ENCODE peak calls at places on chromosomes 5 and 9, in seven cellular contexts. O is suprapubic skin, W is GM12891, V is ovary, F is lower leg skin, I is body of pancreas, Z is vagina. J is an unnamed sample.

GRCh38 chr9:115157245-115157674 is 39.3 kb upstream of the TNC start:
- DNase-seq in W (no peak), I (no peak), V (no peak), F (no peak), O (no peak), Z (no peak), J (peak)

GRCh38 chr5:14767942-14768837 is 103.4 kb downstream of the ANKH start:
- DNase-seq in O (no peak), I (no peak), F (no peak), Z (no peak), V (no peak), W (no peak), J (no peak)

GRCh38 chr5:40834849-40835787 is at the start of gene RPL37:
- DNase-seq in W (peak), O (peak), I (peak), F (peak), Z (peak), V (peak), J (peak)

GRCh38 chr9:71748280-71748743 is 20.0 kb downstream of the CEMIP2 start:
- DNase-seq in Z (no peak), W (no peak), O (no peak), F (no peak), V (no peak), I (no peak), J (peak)

GRCh38 chr5:72388652-72389051 is 68.5 kb downstream of the PTCD2 start:
- DNase-seq in F (no peak), V (no peak), Z (no peak), O (no peak), W (no peak), I (no peak), J (no peak)

GRCh38 chr5:143372187-143372829 is 31.2 kb downstream of the NR3C1 start:
- DNase-seq in Z (no peak), O (no peak), V (no peak), W (no peak), I (no peak), F (no peak), J (no peak)

GRCh38 chr5:93915142-93915553 is 173.7 kb upstream of the POU5F2 start:
- DNase-seq in W (no peak), Z (no peak), F (no peak), I (no peak), O (no peak), V (no peak), J (no peak)

GRCh38 chr5:57324888-57325287 is 151.0 kb downstream of the GPBP1 start:
- DNase-seq in V (no peak), Z (no peak), W (no peak), F (no peak), I (no peak), O (no peak), J (no peak)

GRCh38 chr9:128124873-128125574 is 2.5 kb downstream of the PTGES2 start:
- DNase-seq in W (no peak), F (no peak), V (peak), I (peak), Z (no peak), O (no peak), J (no peak)

GRCh38 chr5:169875091-169875727 is 105.1 kb downstream of the INSYN2B start:
- DNase-seq in O (no peak), V (no peak), Z (no peak), W (no peak), I (no peak), F (no peak), J (no peak)

GRCh38 chr5:98583572-98583971 is 189.9 kb upstream of the RGMB start:
- DNase-seq in F (no peak), O (no peak), Z (no peak), I (no peak), W (no peak), V (no peak), J (no peak)

GRCh38 chr5:151719228-151719861 is 32.6 kb upstream of the SPARC start:
- DNase-seq in V (peak), O (no peak), W (no peak), F (peak), Z (peak), I (no peak), J (no peak)

GRCh38 chr5:131505237-131505908 is 129.7 kb downstream of the RAPGEF6 start:
- DNase-seq in Z (no peak), W (no peak), I (no peak), F (no peak), V (no peak), O (no peak), J (no peak)

GRCh38 chr5:154440540-154440939 is 5.3 kb upstream of the SAP30L start:
- DNase-seq in I (no peak), Z (peak), F (no peak), V (no peak), W (no peak), O (no peak), J (no peak)

GRCh38 chr9:76621011-76621410 is 143.2 kb upstream of the PCA3 start:
- DNase-seq in O (no peak), I (no peak), W (no peak), V (no peak), F (no peak), Z (no peak), J (no peak)

GRCh38 chr5:127943061-127943371 is 140.6 kb upstream of the SLC12A2 start:
- DNase-seq in W (no peak), V (no peak), I (no peak), Z (no peak), O (no peak), F (no peak), J (no peak)

GRCh38 chr5:50320131-50320749 is 120.8 kb downstream of the EMB start:
- DNase-seq in W (no peak), I (no peak), O (no peak), V (no peak), F (no peak), Z (no peak), J (no peak)
- TF ChIP-seq POLR2A in W (no peak), I (no peak), O (no peak), V (no peak), F (no peak), Z (no peak), J (no peak)

GRCh38 chr9:35096035-35096849 is at the start of gene PIGO:
- DNase-seq in W (peak), O (peak), V (peak), Z (no peak), F (peak), I (peak), J (peak)
- TF ChIP-seq POLR2A in W (peak), O (peak), V (peak), Z (no peak), F (no peak), I (peak), J (no peak)

GRCh38 chr5:42950466-42951168 is 89.5 kb downstream of the ANXA2R start:
- DNase-seq in F (peak), O (no peak), Z (peak), W (peak), I (peak), V (peak), J (peak)
- TF ChIP-seq POLR2A in F (no peak), O (peak), Z (no peak), W (no peak), I (peak), V (no peak), J (peak)

GRCh38 chr5:75717082-75717922 is at the start of gene POC5:
- DNase-seq in O (peak), F (peak), W (peak), V (peak), Z (peak), I (peak), J (peak)
- TF ChIP-seq POLR2A in O (peak), F (no peak), W (peak), V (peak), Z (no peak), I (peak), J (peak)

DNA sequence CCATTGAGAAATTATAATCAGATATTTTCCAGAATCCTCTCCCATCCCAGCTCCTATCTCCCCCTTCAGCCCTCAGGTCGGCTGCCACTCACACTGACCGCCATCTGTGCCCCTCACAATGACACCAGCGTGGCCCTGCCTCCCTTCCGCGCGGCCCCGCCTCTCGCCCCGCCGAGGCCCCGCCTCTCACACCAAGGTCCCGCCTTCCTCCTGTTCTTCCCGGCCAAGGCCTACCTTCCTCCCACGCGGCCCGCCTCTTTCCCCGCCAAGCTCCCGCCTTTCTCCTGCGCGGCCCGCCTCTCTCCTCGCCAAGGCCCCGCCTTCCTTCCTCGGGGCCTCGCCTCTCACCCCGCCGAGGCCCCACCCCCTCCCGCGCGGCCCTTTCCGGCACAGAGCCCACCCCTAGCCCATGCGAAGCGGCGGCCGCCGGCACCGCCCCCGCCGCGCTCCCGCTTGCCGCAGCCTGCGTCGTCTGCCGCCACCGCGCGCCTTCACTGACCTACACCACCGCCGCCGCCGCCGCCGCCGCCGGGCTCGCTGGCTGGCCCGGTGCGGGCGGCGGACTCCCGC is at the start of gene DNAJC21:
- DNase-seq in V (peak), I (peak), O (peak), Z (peak), F (peak), W (peak), J (peak)
- TF ChIP-seq POLR2A in V (no peak), I (no peak), O (no peak), Z (no peak), F (no peak), W (no peak), J (peak)

GRCh38 chr9:89318123-89319014 is at the start of gene SECISBP2:
- DNase-seq in V (peak), F (peak), I (peak), W (peak), Z (peak), O (peak), J (peak)
- TF ChIP-seq POLR2A in V (peak), F (peak), I (peak), W (peak), Z (no peak), O (peak), J (peak)

GRCh38 chr5:177353093-177353492 is 1.6 kb upstream of the LMAN2 start:
- DNase-seq in W (no peak), O (no peak), V (no peak), Z (no peak), F (no peak), I (no peak), J (no peak)

GRCh38 chr5:177349762-177350161 is 1.7 kb downstream of the LMAN2 start:
- DNase-seq in W (no peak), F (no peak), O (no peak), V (no peak), Z (no peak), I (no peak), J (no peak)

GRCh38 chr5:177350776-177351391 is 584 bp downstream of the LMAN2 start:
- DNase-seq in Z (no peak), F (no peak), W (no peak), O (no peak), I (no peak), V (no peak), J (no peak)

GRCh38 chr5:177349362-177349647 is 2.2 kb downstream of the LMAN2 start:
- DNase-seq in V (no peak), F (no peak), Z (no peak), W (no peak), O (no peak), I (no peak), J (no peak)

DNA sequence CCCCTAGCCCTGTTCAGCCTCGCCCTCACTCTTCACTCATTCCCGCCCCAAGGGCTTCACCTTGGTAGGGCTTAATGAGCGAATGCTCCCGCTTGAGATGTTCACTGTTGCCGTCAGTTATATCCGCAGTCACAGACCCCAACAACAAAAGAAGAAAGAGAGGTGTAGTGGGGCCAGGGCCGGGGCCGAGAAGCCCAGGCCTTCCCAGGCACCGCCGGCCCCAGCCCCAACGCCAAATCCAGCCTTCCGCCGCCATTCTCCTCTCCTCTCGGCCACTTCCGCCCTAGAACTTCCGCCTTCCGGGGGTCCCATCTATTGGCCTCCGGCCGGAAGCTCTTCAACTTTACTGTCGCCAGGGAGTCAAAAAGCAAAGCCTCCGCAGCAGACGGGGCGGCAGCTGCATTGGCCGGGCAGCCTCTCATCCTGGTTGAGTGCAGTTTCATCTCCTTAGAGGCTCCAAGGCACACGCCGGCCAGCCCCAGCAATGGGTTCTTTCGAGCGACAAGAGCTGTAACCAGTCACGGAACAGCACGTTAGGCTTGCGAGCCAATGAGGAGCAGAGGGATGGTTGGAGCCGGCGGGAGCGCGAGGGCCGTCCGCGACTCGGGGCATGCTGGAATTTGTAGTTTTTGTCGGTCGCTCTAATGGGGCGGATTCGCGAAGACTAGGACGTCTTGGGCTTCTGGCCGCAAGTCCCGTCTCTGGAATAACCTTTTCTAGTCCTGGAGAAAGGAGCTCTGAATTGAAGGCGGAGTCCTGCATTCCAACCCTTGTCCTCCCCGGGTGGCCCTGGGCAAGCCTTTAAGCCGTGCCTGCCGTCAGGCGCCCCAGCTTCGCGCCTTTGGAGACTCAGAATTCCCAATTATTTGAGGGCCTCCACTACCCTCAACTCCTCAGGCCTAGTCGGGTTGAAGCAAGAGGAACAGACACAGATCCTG is at the start of gene LMAN2:
- DNase-seq in I (peak), O (peak), V (peak), F (peak), W (peak), Z (peak), J (peak)
- TF ChIP-seq POLR2A in I (peak), O (peak), V (peak), F (no peak), W (peak), Z (no peak), J (peak)

GRCh38 chr5:96703384-96703910 is 41.3 kb downstream of the CAST start:
- DNase-seq in V (no peak), Z (no peak), O (no peak), F (no peak), I (no peak), W (no peak), J (no peak)
- TF ChIP-seq POLR2A in V (no peak), Z (no peak), O (no peak), F (no peak), I (no peak), W (no peak), J (no peak)

GRCh38 chr9:113148996-113149960 is 1.5 kb upstream of the SLC31A2 start:
- DNase-seq in O (no peak), Z (no peak), F (peak), I (no peak), W (no peak), V (no peak), J (no peak)

GRCh38 chr9:113148377-113148715 is 2.5 kb upstream of the SLC31A2 start:
- DNase-seq in W (no peak), I (no peak), Z (no peak), O (no peak), V (no peak), F (peak), J (no peak)

GRCh38 chr9:113151696-113152630 is 1.2 kb downstream of the SLC31A2 start:
- DNase-seq in V (no peak), O (no peak), Z (no peak), W (no peak), I (peak), F (peak), J (no peak)

GRCh38 chr9:113152699-113153098 is 1.9 kb downstream of the SLC31A2 start:
- DNase-seq in O (no peak), V (no peak), I (no peak), W (no peak), F (peak), Z (no peak), J (no peak)

DNA sequence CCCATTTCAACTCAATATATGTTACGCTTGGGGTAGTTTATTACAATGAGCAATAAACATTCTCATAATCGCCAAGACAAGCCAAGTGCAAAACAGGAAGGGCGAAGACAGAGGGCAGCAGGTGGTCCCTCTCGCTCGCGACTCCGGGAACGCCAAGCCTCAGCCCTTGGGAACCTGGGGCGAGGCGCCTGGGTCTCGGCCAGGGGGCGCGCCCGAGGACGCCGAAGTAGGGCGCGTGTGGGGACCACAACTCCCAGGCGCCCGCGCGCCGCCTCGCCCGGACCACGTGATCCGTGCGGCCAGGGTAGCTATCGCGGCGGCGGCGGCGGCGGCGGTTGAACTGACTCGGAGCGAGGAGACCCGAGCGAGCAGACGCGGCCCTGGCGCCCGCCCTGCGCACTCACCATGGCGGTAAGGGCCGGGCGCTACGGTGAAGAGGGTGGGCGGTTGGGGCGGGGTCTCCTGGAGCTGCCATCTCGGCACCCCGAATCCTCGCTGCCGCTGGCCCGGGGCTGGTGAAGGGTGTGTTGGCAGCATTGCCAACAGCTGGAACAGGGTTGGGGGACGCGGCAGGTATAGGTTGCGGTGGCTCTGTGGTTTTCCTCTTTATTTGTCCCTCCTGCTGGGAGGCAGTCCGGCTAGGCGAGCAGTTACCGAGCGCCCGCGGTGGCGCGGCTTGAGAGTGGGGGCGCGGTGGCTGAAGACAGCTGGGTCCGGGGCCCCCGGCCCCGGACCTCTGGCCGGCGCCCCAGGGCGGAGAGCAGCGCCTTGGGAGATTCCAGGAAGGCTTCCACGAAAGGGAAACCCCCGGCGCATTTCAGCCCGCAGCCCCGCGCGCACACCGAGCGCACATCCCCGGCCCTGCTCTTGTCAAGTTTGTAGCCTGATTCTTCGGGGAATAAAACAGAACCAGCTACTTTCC is at the start of gene SLC31A2:
- DNase-seq in V (peak), Z (no peak), O (peak), I (peak), W (peak), F (peak), J (peak)
- TF ChIP-seq POLR2A in V (peak), Z (no peak), O (peak), I (peak), W (no peak), F (no peak), J (peak)

DNA sequence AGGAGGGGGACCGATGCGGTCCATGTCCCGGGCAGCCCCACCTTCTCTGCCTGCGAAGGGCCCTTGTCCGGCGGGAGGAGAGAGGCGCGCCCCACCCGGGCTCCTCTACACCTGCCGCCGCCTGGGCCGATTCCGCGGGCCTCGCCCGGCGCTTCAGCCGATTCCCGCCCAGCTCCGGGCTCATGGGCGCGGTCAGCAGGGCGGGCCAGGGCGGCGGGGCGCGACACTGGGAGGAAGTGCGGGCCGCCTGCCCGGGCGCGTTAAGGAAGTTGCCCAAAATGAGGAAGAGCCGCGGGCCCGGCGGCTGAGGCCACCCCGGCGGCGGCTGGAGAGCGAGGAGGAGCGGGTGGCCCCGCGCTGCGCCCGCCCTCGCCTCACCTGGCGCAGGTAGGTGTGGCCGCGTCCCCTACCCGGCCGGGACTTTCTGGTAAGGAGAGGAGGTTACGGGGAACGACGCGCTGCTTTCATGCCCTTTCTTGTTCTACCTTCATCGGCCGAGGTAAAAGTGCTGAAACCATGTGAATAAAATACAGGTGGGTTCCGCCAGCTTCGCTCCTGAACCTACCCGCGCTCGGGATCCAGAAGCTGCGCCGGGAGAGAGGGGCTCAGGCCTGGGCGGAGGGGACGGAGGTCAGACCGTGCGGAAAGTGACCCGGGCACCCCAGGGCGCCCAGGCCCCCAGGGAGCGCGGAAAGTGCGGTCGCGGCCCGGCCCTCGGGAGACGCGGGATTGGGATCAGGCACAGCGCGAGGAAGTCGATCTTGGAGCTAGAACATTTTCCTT is at the start of gene SYK:
- DNase-seq in W (no peak), F (peak), V (no peak), I (peak), Z (no peak), O (no peak), J (no peak)
- TF ChIP-seq POLR2A in W (no peak), F (no peak), V (no peak), I (peak), Z (no peak), O (peak), J (no peak)